ENCODE peak calls at places on chromosomes 2 and 18, in nine cellular contexts. W is H54; U is stimulated activated effector memory CD8-positive, alpha-beta T cell treated with anti-CD3 and anti-CD28 coated beads, Interleukin-12 subunit alpha, Interleukin-12 subunit beta, amount 100 ng/mL, for 72 hours; I is stimulated activated CD8-positive, alpha-beta memory T cell treated with anti-CD3 and anti-CD28 coated beads, Interleukin-4, amount 100 ng/mL, for 1 hour; R is SIG-M5; H is progenitor cell of endocrine pancreas; X is NT2/D1; P is posterior vena cava; M is breast epithelium. B is an unnamed sample.

GRCh38 chr2:196131949-196132925 is 39.1 kb downstream of the STK17B start:
- DNase-seq in X (no peak), U (no peak), H (no peak), R (no peak), P (no peak), M (no peak), I (peak), W (no peak), B (no peak)

GRCh38 chr18:59180150-59180845 is 39.7 kb upstream of the GRP start:
- DNase-seq in H (no peak), M (no peak), R (no peak), P (no peak), W (no peak), U (no peak), I (no peak), X (no peak), B (no peak)

GRCh38 chr2:239928457-239929350 is 96.4 kb downstream of the NDUFA10 start:
- DNase-seq in U (no peak), M (no peak), W (no peak), H (no peak), P (peak), X (no peak), R (no peak), I (no peak), B (peak)

GRCh38 chr2:30798536-30798991 is 8.7 kb downstream of the CAPN13 start:
- DNase-seq in P (no peak), X (no peak), U (no peak), H (no peak), I (no peak), R (no peak), M (no peak), W (no peak), B (no peak)

GRCh38 chr2:187567126-187567525 is 12.9 kb upstream of the TFPI start:
- DNase-seq in U (no peak), R (no peak), I (no peak), M (no peak), H (no peak), P (no peak), W (no peak), X (no peak), B (no peak)

GRCh38 chr2:63186331-63186730 is 135.7 kb downstream of the OTX1 start:
- DNase-seq in U (no peak), W (no peak), X (no peak), I (no peak), M (no peak), R (no peak), P (no peak), H (no peak), B (no peak)

GRCh38 chr18:7872569-7872968 is 305.5 kb downstream of the PTPRM start:
- DNase-seq in W (peak), X (no peak), U (no peak), I (no peak), H (no peak), M (no peak), R (no peak), P (no peak), B (no peak)

GRCh38 chr2:102839668-102840388 is 78.0 kb downstream of the TMEM182 start:
- DNase-seq in W (peak), P (no peak), U (peak), H (peak), I (no peak), X (peak), M (no peak), R (no peak), B (no peak)

GRCh38 chr2:54859997-54860701 is 136.7 kb downstream of the EML6 start:
- DNase-seq in I (no peak), R (no peak), M (no peak), X (no peak), W (peak), P (no peak), H (no peak), U (no peak), B (no peak)

GRCh38 chr2:6069354-6069753 is 377.2 kb downstream of the SOX11 start:
- DNase-seq in I (no peak), M (no peak), U (no peak), W (no peak), R (no peak), H (no peak), P (no peak), X (peak), B (no peak)

GRCh38 chr2:152038451-152038958 is 60.3 kb downstream of the CACNB4 start:
- DNase-seq in M (no peak), W (no peak), U (no peak), I (no peak), H (no peak), P (peak), X (no peak), R (no peak), B (no peak)

GRCh38 chr2:237411683-237412349 is 2.1 kb downstream of the COL6A3 start:
- DNase-seq in R (no peak), I (no peak), X (no peak), U (no peak), W (no peak), P (no peak), M (no peak), H (no peak), B (no peak)

GRCh38 chr2:171225302-171225980 is 64.7 kb upstream of the TLK1 start:
- DNase-seq in P (no peak), W (peak), U (no peak), R (no peak), M (no peak), X (no peak), H (no peak), I (no peak), B (no peak)

GRCh38 chr2:235021752-235022151 is 69.9 kb downstream of the SH3BP4 start:
- DNase-seq in R (no peak), P (no peak), M (no peak), H (no peak), X (no peak), U (no peak), I (no peak), W (peak), B (no peak)

GRCh38 chr2:201254331-201254730 is 6.0 kb upstream of the CASP8 start:
- DNase-seq in H (no peak), U (no peak), P (no peak), W (peak), X (peak), M (no peak), I (no peak), R (no peak), B (no peak)

GRCh38 chr2:157327621-157328102 is 2.0 kb upstream of the ERMN start:
- DNase-seq in P (peak), H (peak), X (peak), U (peak), I (peak), W (peak), R (no peak), M (peak), B (peak)

GRCh38 chr2:38076710-38077430 is 919 bp upstream of the CYP1B1 start:
- DNase-seq in R (peak), W (peak), U (peak), M (peak), I (no peak), P (peak), X (peak), H (peak), B (peak)

GRCh38 chr2:233356546-233357308 is 2.4 kb downstream of the DGKD start:
- DNase-seq in M (no peak), P (no peak), H (no peak), R (no peak), U (no peak), I (no peak), W (no peak), X (no peak), B (peak)